ENCODE peak calls at places on chromosomes 6 and 20, in eight cellular contexts. C, A, Y, O, X, J, E and V are unnamed samples.

GRCh38 chr20:9503530-9504251 is 10.7 kb upstream of the LAMP5 start:
- DNase-seq in Y (no peak), X (no peak), J (peak; percentile 61), C (peak; percentile 45), O (no peak), E (peak; percentile 69), A (peak; percentile 48), V (peak; percentile 23)

GRCh38 chr6:111119550-111120329 is 32.4 kb downstream of the SLC16A10 start:
- DNase-seq in O (no peak), J (no peak), E (no peak), X (no peak), A (no peak), C (peak; percentile 31), Y (no peak), V (no peak)

GRCh38 chr6:156889469-156889868 is 112.3 kb downstream of the ARID1B start:
- DNase-seq in C (no peak), O (no peak), Y (no peak), X (no peak), A (no peak), J (no peak), E (no peak), V (no peak)

GRCh38 chr20:33828326-33828834 is 17.2 kb downstream of the CHMP4B start:
- DNase-seq in Y (no peak), X (no peak), J (no peak), A (no peak), E (no peak), O (no peak), C (no peak), V (no peak)

GRCh38 chr6:166987448-166987847 is 11.7 kb upstream of the CEP43 start:
- DNase-seq in A (no peak), Y (no peak), J (no peak), C (no peak), X (no peak), O (no peak), E (no peak), V (no peak)

GRCh38 chr6:149264629-149265028 is 52.9 kb upstream of the TAB2 start:
- DNase-seq in X (no peak), J (no peak), C (no peak), E (no peak), O (no peak), A (peak; percentile 42), Y (no peak), V (no peak)

GRCh38 chr6:20789162-20789561 is 254.9 kb downstream of the CDKAL1 start:
- DNase-seq in Y (no peak), A (no peak), E (peak; percentile 23), X (no peak), J (no peak), O (no peak), C (peak; percentile 44), V (peak; percentile 42)

GRCh38 chr6:74068945-74069570 is 373.1 kb downstream of the CD109 start:
- DNase-seq in E (peak; percentile 65), J (peak; percentile 59), O (no peak), A (no peak), X (peak; percentile 26), C (peak; percentile 93), Y (no peak), V (peak; percentile 73)

GRCh38 chr6:105488521-105489212 is 85.8 kb upstream of the PREP start:
- DNase-seq in O (peak; percentile 21), C (peak; percentile 36), A (no peak), Y (no peak), J (no peak), E (no peak), X (no peak), V (peak; percentile 41)

GRCh38 chr20:61788343-61788742 is 277.3 kb downstream of the TAF4 start:
- DNase-seq in C (no peak), X (no peak), A (no peak), Y (no peak), J (no peak), E (no peak), O (no peak), V (no peak)
- H3K27me3 ChIP-seq in C (no peaks in the 10 kb centered on the region), X (peaks cover 53% of the 10 kb centered on the region), A (peaks cover 4% of the 10 kb centered on the region), Y (peaks cover 8% of the 10 kb centered on the region), J (no peaks in the 10 kb centered on the region), E (no peaks in the 10 kb centered on the region), O (no peaks in the 10 kb centered on the region), V (peaks cover 6% of the 10 kb centered on the region)

GRCh38 chr20:63402178-63402859 is 41.2 kb upstream of the CHRNA4 start:
- DNase-seq in O (no peak), X (no peak), C (no peak), E (no peak), J (no peak), A (no peak), Y (no peak), V (no peak)
- H3K27me3 ChIP-seq in O (no peaks in the 10 kb centered on the region), X (peaks cover 44% of the 10 kb centered on the region), C (peaks cover 1% of the 10 kb centered on the region), E (no peaks in the 10 kb centered on the region), J (no peaks in the 10 kb centered on the region), A (no peaks in the 10 kb centered on the region), Y (peaks cover 60% of the 10 kb centered on the region), V (peaks cover 26% of the 10 kb centered on the region)

GRCh38 chr20:62997626-62998025 is 9.1 kb downstream of the BHLHE23 start:
- DNase-seq in J (no peak), A (no peak), X (no peak), E (no peak), Y (no peak), C (no peak), O (no peak), V (no peak)
- H3K27me3 ChIP-seq in J (peaks cover 44% of the 10 kb centered on the region), A (peaks cover 3% of the 10 kb centered on the region), X (peaks cover 7% of the 10 kb centered on the region), E (peaks cover 25% of the 10 kb centered on the region), Y (peaks cover 80% of the 10 kb centered on the region), C (peaks cover 78% of the 10 kb centered on the region), O (peaks cover 37% of the 10 kb centered on the region), V (peaks cover 84% of the 10 kb centered on the region)

DNA sequence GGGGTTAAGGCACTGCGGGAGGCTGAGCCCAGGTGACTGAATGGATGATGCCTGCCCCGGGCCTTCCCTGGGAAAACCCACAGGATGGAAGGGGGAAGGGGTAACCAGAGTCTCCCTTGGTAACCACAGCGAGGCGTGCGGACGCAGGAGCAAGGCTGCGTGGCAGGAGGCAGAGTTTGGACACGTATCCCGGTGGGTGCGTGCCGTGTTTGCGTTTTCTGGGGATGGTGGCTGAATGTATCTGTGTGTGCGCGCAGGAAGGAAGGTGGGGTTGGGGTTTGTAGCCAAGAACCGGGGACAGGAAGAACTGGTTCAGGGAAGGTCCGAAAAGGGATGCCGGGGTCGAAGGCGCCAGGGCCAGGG is 1.8 kb downstream of the MDGA1 start:
- DNase-seq in Y (no peak), C (peak; percentile 51), E (peak; percentile 43), X (peak; percentile 12), O (no peak), J (peak; percentile 29), A (no peak), V (peak; percentile 42)
- H3K27me3 ChIP-seq in Y (no peaks in the 10 kb centered on the region), C (peaks cover 8% of the 10 kb centered on the region), E (no peaks in the 10 kb centered on the region), X (peaks cover 17% of the 10 kb centered on the region), O (no peaks in the 10 kb centered on the region), J (peaks cover 15% of the 10 kb centered on the region), A (peaks cover 69% of the 10 kb centered on the region), V (no peaks in the 10 kb centered on the region)

GRCh38 chr6:27765028-27765427 is 147.2 kb downstream of the OR2B2 start:
- DNase-seq in E (no peak), X (no peak), C (no peak), Y (no peak), O (no peak), J (no peak), A (no peak), V (no peak)
- H3K27me3 ChIP-seq in E (peaks cover 2% of the 10 kb centered on the region), X (no peaks in the 10 kb centered on the region), C (peaks cover 2% of the 10 kb centered on the region), Y (peaks cover 69% of the 10 kb centered on the region), O (peaks cover 20% of the 10 kb centered on the region), J (peaks cover 8% of the 10 kb centered on the region), A (peaks cover 56% of the 10 kb centered on the region), V (peaks cover 23% of the 10 kb centered on the region)